ENCODE peak calls at places on chromosomes 4 and X, in ten cellular contexts. One of them, this sample, is unnamed.
A peak's percentile ranks its signal among the peaks of the same experiment; 100 is the strongest.

GRCh38 chr4:121370729-121371325 is 10.0 kb downstream of the QRFPR start:
- DNase-seq in WTC11: peak; percentile 24
- DNase-seq in AG04450: peak; percentile 1
- DNase-seq in GM10248: peak; percentile 32
- DNase-seq in neural crest cell: peak; percentile 43
- DNase-seq in nephron progenitor cell: peak; percentile 28
- DNase-seq in endothelial cell: peak; percentile 48
- DNase-seq in foreskin keratinocyte: no peak
- DNase-seq in tibial nerve: peak; percentile 45
- DNase-seq in HL-60: peak; percentile 6
- DNase-seq in this sample: no peak

GRCh38 chrX:111244238-111244750 is 26.0 kb downstream of the CAPN6 start:
- DNase-seq in WTC11: no peak
- DNase-seq in AG04450: no peak
- DNase-seq in GM10248: peak; percentile 24
- DNase-seq in neural crest cell: no peak
- DNase-seq in nephron progenitor cell: no peak
- DNase-seq in endothelial cell: no peak
- DNase-seq in foreskin keratinocyte: no peak
- DNase-seq in tibial nerve: no peak
- DNase-seq in HL-60: no peak
- DNase-seq in this sample: no peak

GRCh38 chrX:47384502-47384901 is 14.1 kb downstream of the ZNF157 start:
- DNase-seq in WTC11: peak; percentile 57
- DNase-seq in AG04450: peak; percentile 3
- DNase-seq in GM10248: peak; percentile 46
- DNase-seq in neural crest cell: peak; percentile 64
- DNase-seq in nephron progenitor cell: peak; percentile 53
- DNase-seq in endothelial cell: peak; percentile 57
- DNase-seq in foreskin keratinocyte: no peak
- DNase-seq in tibial nerve: peak; percentile 17
- DNase-seq in HL-60: no peak
- DNase-seq in this sample: no peak

GRCh38 chrX:30170900-30171299 is 44.5 kb upstream of the MAGEB2 start:
- DNase-seq in WTC11: no peak
- DNase-seq in AG04450: no peak
- DNase-seq in GM10248: no peak
- DNase-seq in neural crest cell: no peak
- DNase-seq in nephron progenitor cell: no peak
- DNase-seq in endothelial cell: no peak
- DNase-seq in foreskin keratinocyte: no peak
- DNase-seq in tibial nerve: no peak
- DNase-seq in HL-60: no peak
- DNase-seq in this sample: no peak

GRCh38 chrX:47189906-47190305 is 3.7 kb upstream of the UBA1 start:
- DNase-seq in WTC11: no peak
- DNase-seq in AG04450: no peak
- DNase-seq in GM10248: no peak
- DNase-seq in neural crest cell: no peak
- DNase-seq in nephron progenitor cell: no peak
- DNase-seq in endothelial cell: no peak
- DNase-seq in foreskin keratinocyte: no peak
- DNase-seq in tibial nerve: no peak
- DNase-seq in HL-60: no peak
- DNase-seq in this sample: no peak

GRCh38 chr4:1072830-1073446 is 40.4 kb downstream of the RNF212 start:
- DNase-seq in WTC11: peak; percentile 56
- DNase-seq in AG04450: no peak
- DNase-seq in GM10248: peak; percentile 64
- DNase-seq in neural crest cell: peak; percentile 69
- DNase-seq in nephron progenitor cell: peak; percentile 52
- DNase-seq in endothelial cell: peak; percentile 57
- DNase-seq in foreskin keratinocyte: no peak
- DNase-seq in tibial nerve: peak; percentile 45
- DNase-seq in HL-60: no peak
- DNase-seq in this sample: no peak

GRCh38 chr4:78720994-78721677 is 55.0 kb upstream of the BMP2K start:
- DNase-seq in WTC11: no peak
- DNase-seq in AG04450: no peak
- DNase-seq in GM10248: peak; percentile 23
- DNase-seq in neural crest cell: no peak
- DNase-seq in nephron progenitor cell: no peak
- DNase-seq in endothelial cell: no peak
- DNase-seq in foreskin keratinocyte: no peak
- DNase-seq in tibial nerve: no peak
- DNase-seq in HL-60: no peak
- DNase-seq in this sample: no peak

GRCh38 chr4:68654946-68655721 is 15.3 kb downstream of the UGT2B15 start:
- DNase-seq in WTC11: no peak
- DNase-seq in AG04450: no peak
- DNase-seq in GM10248: no peak
- DNase-seq in neural crest cell: no peak
- DNase-seq in nephron progenitor cell: no peak
- DNase-seq in endothelial cell: no peak
- DNase-seq in foreskin keratinocyte: peak; percentile 51
- DNase-seq in tibial nerve: no peak
- DNase-seq in HL-60: no peak
- DNase-seq in this sample: no peak

GRCh38 chr4:2259541-2260267 is 2.2 kb downstream of the MXD4 start:
- DNase-seq in WTC11: peak; percentile 9
- DNase-seq in AG04450: no peak
- DNase-seq in GM10248: no peak
- DNase-seq in neural crest cell: no peak
- DNase-seq in nephron progenitor cell: no peak
- DNase-seq in endothelial cell: no peak
- DNase-seq in foreskin keratinocyte: no peak
- DNase-seq in tibial nerve: peak; percentile 9
- DNase-seq in HL-60: no peak
- DNase-seq in this sample: no peak

GRCh38 chr4:151012836-151013235 is 2.2 kb downstream of the LRBA start:
- DNase-seq in WTC11: no peak
- DNase-seq in AG04450: no peak
- DNase-seq in GM10248: no peak
- DNase-seq in neural crest cell: no peak
- DNase-seq in nephron progenitor cell: no peak
- DNase-seq in endothelial cell: no peak
- DNase-seq in foreskin keratinocyte: peak; percentile 18
- DNase-seq in tibial nerve: no peak
- DNase-seq in HL-60: no peak
- DNase-seq in this sample: no peak

DNA sequence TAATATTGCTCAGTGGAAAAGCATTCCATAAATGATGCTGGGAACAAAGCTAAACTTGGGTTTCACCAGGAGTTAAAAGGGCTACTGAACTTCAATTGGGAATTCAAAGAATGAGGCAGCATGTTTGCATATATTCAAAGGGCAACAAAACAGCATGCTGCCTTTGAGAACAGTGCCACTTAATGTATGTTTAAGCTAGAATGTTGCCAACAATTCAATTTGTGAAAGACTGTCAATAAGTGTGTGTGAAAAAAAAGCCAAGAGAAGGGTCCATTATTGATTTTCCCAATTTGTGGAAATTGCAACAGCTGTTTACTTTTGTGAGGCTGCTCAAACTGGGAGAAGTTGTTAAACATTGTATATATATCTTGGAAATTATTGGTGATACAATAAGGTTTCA is 701.9 kb upstream of the ACTRT1 start:
- DNase-seq in WTC11: no peak
- DNase-seq in AG04450: no peak
- DNase-seq in GM10248: no peak
- DNase-seq in neural crest cell: no peak
- DNase-seq in nephron progenitor cell: no peak
- DNase-seq in endothelial cell: no peak
- DNase-seq in foreskin keratinocyte: no peak
- DNase-seq in tibial nerve: no peak
- DNase-seq in HL-60: no peak
- DNase-seq in this sample: no peak
- TF ChIP-seq CTCF in WTC11: no peak
- TF ChIP-seq CTCF in AG04450: no peak
- TF ChIP-seq CTCF in GM10248: no peak
- TF ChIP-seq CTCF in neural crest cell: no peak
- TF ChIP-seq CTCF in nephron progenitor cell: no peak
- TF ChIP-seq CTCF in endothelial cell: no peak
- TF ChIP-seq CTCF in foreskin keratinocyte: no peak
- TF ChIP-seq CTCF in tibial nerve: no peak
- TF ChIP-seq CTCF in HL-60: no peak
- TF ChIP-seq CTCF in this sample: no peak

GRCh38 chr4:140049024-140049923 is 104.7 kb downstream of the MAML3 start:
- DNase-seq in WTC11: peak; percentile 55
- DNase-seq in AG04450: no peak
- DNase-seq in GM10248: peak; percentile 16
- DNase-seq in neural crest cell: peak; percentile 32
- DNase-seq in nephron progenitor cell: peak; percentile 50
- DNase-seq in endothelial cell: peak; percentile 69
- DNase-seq in foreskin keratinocyte: no peak
- DNase-seq in tibial nerve: no peak
- DNase-seq in HL-60: peak; percentile 61
- DNase-seq in this sample: no peak

GRCh38 chr4:140054861-140055260 is 99.1 kb downstream of the MAML3 start:
- DNase-seq in WTC11: no peak
- DNase-seq in AG04450: no peak
- DNase-seq in GM10248: no peak
- DNase-seq in neural crest cell: no peak
- DNase-seq in nephron progenitor cell: no peak
- DNase-seq in endothelial cell: no peak
- DNase-seq in foreskin keratinocyte: no peak
- DNase-seq in tibial nerve: no peak
- DNase-seq in HL-60: no peak
- DNase-seq in this sample: no peak

GRCh38 chr4:140049924-140050681 is 103.9 kb downstream of the MAML3 start:
- DNase-seq in WTC11: peak; percentile 61
- DNase-seq in AG04450: no peak
- DNase-seq in GM10248: peak; percentile 25
- DNase-seq in neural crest cell: peak; percentile 26
- DNase-seq in nephron progenitor cell: peak; percentile 35
- DNase-seq in endothelial cell: peak; percentile 37
- DNase-seq in foreskin keratinocyte: no peak
- DNase-seq in tibial nerve: no peak
- DNase-seq in HL-60: no peak
- DNase-seq in this sample: no peak

GRCh38 chr4:140053185-140053584 is 100.8 kb downstream of the MAML3 start:
- DNase-seq in WTC11: no peak
- DNase-seq in AG04450: no peak
- DNase-seq in GM10248: no peak
- DNase-seq in neural crest cell: no peak
- DNase-seq in nephron progenitor cell: no peak
- DNase-seq in endothelial cell: no peak
- DNase-seq in foreskin keratinocyte: no peak
- DNase-seq in tibial nerve: no peak
- DNase-seq in HL-60: no peak
- DNase-seq in this sample: no peak

DNA sequence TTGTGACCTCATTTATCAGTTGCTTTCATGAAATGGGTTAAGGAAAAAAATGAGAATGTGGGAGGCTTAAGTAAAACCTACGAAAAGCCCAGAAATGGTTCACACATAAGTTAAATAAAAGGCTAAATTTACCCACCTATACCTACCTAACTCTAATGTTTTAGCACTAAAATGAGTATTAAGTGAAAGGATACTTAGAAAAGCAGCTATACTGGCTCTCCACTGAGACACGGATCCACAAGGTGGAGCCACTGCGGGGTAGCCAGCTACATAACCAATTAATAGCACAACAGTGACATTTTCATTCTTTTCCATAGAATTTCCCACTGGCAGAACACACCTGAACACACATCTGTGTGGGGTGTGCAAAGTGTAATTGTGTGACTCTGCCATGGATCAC is 101.9 kb downstream of the MAML3 start:
- DNase-seq in WTC11: peak; percentile 22
- DNase-seq in AG04450: no peak
- DNase-seq in GM10248: peak; percentile 18
- DNase-seq in neural crest cell: no peak
- DNase-seq in nephron progenitor cell: no peak
- DNase-seq in endothelial cell: peak; percentile 15
- DNase-seq in foreskin keratinocyte: no peak
- DNase-seq in tibial nerve: no peak
- DNase-seq in HL-60: no peak
- DNase-seq in this sample: no peak
- TF ChIP-seq CTCF in WTC11: peak; percentile 19
- TF ChIP-seq CTCF in AG04450: peak; percentile 64
- TF ChIP-seq CTCF in GM10248: peak; percentile 53
- TF ChIP-seq CTCF in neural crest cell: peak; percentile 65
- TF ChIP-seq CTCF in nephron progenitor cell: peak; percentile 29
- TF ChIP-seq CTCF in endothelial cell: no peak
- TF ChIP-seq CTCF in foreskin keratinocyte: peak; percentile 75
- TF ChIP-seq CTCF in tibial nerve: no peak
- TF ChIP-seq CTCF in HL-60: peak; percentile 36
- TF ChIP-seq CTCF in this sample: peak; percentile 58

GRCh38 chrX:137891431-137891830 is 325.5 kb downstream of the ZIC3 start:
- DNase-seq in WTC11: no peak
- DNase-seq in AG04450: no peak
- DNase-seq in GM10248: no peak
- DNase-seq in neural crest cell: no peak
- DNase-seq in nephron progenitor cell: no peak
- DNase-seq in endothelial cell: no peak
- DNase-seq in foreskin keratinocyte: no peak
- DNase-seq in tibial nerve: no peak
- DNase-seq in HL-60: no peak
- DNase-seq in this sample: no peak

DNA sequence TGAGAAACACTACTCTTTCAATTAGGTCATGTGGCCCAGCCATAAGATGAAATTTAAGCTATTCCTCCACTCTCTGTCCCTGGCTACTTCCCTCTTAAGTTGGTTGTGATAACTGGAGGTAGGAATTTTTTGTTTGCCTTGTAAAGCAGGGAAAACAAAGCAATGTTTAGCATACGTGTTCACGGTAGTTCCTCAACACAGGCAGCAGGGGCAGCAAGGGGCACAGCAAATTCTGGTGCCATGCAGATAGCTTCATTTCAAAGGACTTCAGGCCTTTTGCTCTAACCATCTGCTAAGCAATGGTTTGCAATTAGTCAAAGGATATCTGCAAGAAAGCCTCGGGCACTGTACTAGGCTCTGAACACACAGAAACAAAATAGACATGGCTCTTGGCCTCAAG is 330.2 kb downstream of the ZIC3 start:
- DNase-seq in WTC11: peak; percentile 19
- DNase-seq in AG04450: no peak
- DNase-seq in GM10248: no peak
- DNase-seq in neural crest cell: no peak
- DNase-seq in nephron progenitor cell: no peak
- DNase-seq in endothelial cell: no peak
- DNase-seq in foreskin keratinocyte: no peak
- DNase-seq in tibial nerve: no peak
- DNase-seq in HL-60: no peak
- DNase-seq in this sample: no peak
- TF ChIP-seq CTCF in WTC11: no peak
- TF ChIP-seq CTCF in AG04450: no peak
- TF ChIP-seq CTCF in GM10248: no peak
- TF ChIP-seq CTCF in neural crest cell: no peak
- TF ChIP-seq CTCF in nephron progenitor cell: no peak
- TF ChIP-seq CTCF in endothelial cell: no peak
- TF ChIP-seq CTCF in foreskin keratinocyte: no peak
- TF ChIP-seq CTCF in tibial nerve: no peak
- TF ChIP-seq CTCF in HL-60: no peak
- TF ChIP-seq CTCF in this sample: no peak

DNA sequence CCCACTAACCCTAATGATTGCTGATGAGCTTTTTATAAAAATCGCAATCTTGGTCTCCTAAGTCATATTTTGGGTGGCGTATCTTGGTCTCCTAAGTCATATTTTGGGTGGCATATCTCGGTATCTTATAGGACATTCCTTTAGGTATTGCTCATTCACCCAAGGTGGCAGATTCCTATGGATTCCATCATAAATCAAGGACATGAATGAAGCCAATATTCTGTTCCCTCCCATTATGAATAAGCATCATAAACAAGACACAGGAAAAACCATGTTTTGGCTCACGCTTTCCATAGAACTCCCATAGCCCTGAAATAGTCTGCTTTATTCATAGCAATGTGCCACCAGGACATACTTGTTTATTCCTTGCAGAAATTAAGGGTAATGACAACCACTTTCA is 95.0 kb upstream of the CD99 start:
- DNase-seq in WTC11: no peak
- DNase-seq in AG04450: no peak
- DNase-seq in GM10248: no peak
- DNase-seq in neural crest cell: no peak
- DNase-seq in nephron progenitor cell: no peak
- DNase-seq in endothelial cell: no peak
- DNase-seq in foreskin keratinocyte: no peak
- DNase-seq in tibial nerve: no peak
- DNase-seq in HL-60: no peak
- DNase-seq in this sample: no peak
- TF ChIP-seq CTCF in WTC11: no peak
- TF ChIP-seq CTCF in AG04450: no peak
- TF ChIP-seq CTCF in GM10248: no peak
- TF ChIP-seq CTCF in neural crest cell: no peak
- TF ChIP-seq CTCF in nephron progenitor cell: no peak
- TF ChIP-seq CTCF in endothelial cell: no peak
- TF ChIP-seq CTCF in foreskin keratinocyte: no peak
- TF ChIP-seq CTCF in tibial nerve: no peak
- TF ChIP-seq CTCF in HL-60: no peak
- TF ChIP-seq CTCF in this sample: no peak